ENCODE peak calls at places on chromosome 11, in six cellular contexts. A is mesendoderm, V is H1, G is IMR-90, T is mesenchymal stem cell, Y is neuronal stem cell. R is an unnamed sample. For H3K27me3, the result is how much of the 10 kb centered on the place peaks cover.

GRCh38 chr11:43359432-43359818 is 705 bp downstream of the TTC17 start:
- DNase-seq in A (peak), V (no peak), G (peak), T (peak), Y (peak), R (peak)

GRCh38 chr11:10899542-10899830 is 41.6 kb upstream of the ZBED5 start:
- DNase-seq in A (no peak), V (no peak), G (no peak), T (no peak), Y (no peak), R (no peak)

GRCh38 chr11:10029386-10030121 is 264.5 kb downstream of the SBF2 start:
- DNase-seq in A (no peak), V (no peak), G (no peak), T (no peak), Y (no peak), R (no peak)

GRCh38 chr11:126843096-126843495 is 157.5 kb downstream of the KIRREL3 start:
- DNase-seq in A (no peak), V (no peak), G (no peak), T (no peak), Y (no peak), R (no peak)

GRCh38 chr11:112294688-112295340 is 34.2 kb upstream of the PLET1 start:
- DNase-seq in A (no peak), V (no peak), G (no peak), T (peak), Y (no peak), R (no peak)

GRCh38 chr11:116990061-116990473 is 108.2 kb downstream of the SIK3 start:
- DNase-seq in A (no peak), V (no peak), G (peak), T (peak), Y (no peak), R (no peak)

GRCh38 chr11:100353083-100353482 is 334.0 kb upstream of the ARHGAP42 start:
- DNase-seq in A (no peak), V (no peak), G (no peak), T (no peak), Y (no peak), R (no peak)

GRCh38 chr11:6596237-6596877 is 7.1 kb downstream of the RRP8 start:
- DNase-seq in A (no peak), V (no peak), G (no peak), T (no peak), Y (no peak), R (no peak)

GRCh38 chr11:123580557-123581275 is 73.7 kb downstream of the SCN3B start:
- DNase-seq in A (peak), V (peak), G (peak), T (peak), Y (peak), R (peak)

GRCh38 chr11:34194576-34195335 is 89.3 kb downstream of the NAT10 start:
- DNase-seq in A (peak), V (no peak), G (peak), T (no peak), Y (no peak), R (peak)

GRCh38 chr11:17591293-17591692 is 44.2 kb downstream of the OTOG start:
- DNase-seq in A (no peak), V (no peak), G (no peak), T (no peak), Y (no peak), R (peak)

GRCh38 chr11:61972112-61972795 is 4.8 kb upstream of the FTH1 start:
- DNase-seq in A (no peak), V (no peak), G (no peak), T (no peak), Y (no peak), R (no peak)

GRCh38 chr11:77131560-77131959 is 3.5 kb downstream of the MYO7A start:
- DNase-seq in A (no peak), V (no peak), G (no peak), T (no peak), Y (no peak), R (no peak)

GRCh38 chr11:63564056-63564784 is 1.0 kb upstream of the PLAAT2 start:
- DNase-seq in A (no peak), V (no peak), G (no peak), T (no peak), Y (no peak), R (peak)

GRCh38 chr11:117073539-117073938 is 24.7 kb downstream of the SIK3 start:
- DNase-seq in A (no peak), V (no peak), G (no peak), T (no peak), Y (no peak), R (no peak)

GRCh38 chr11:59756845-59757244 is 1.7 kb downstream of the STX3 start:
- DNase-seq in A (peak), V (no peak), G (peak), T (peak), Y (no peak), R (peak)

GRCh38 chr11:76265771-76266241 is 59.5 kb upstream of the WNT11 start:
- DNase-seq in A (no peak), V (no peak), G (no peak), T (no peak), Y (no peak), R (no peak)

GRCh38 chr11:2186669-2187266 is 15.2 kb upstream of the TH start:
- DNase-seq in A (peak), V (no peak), G (no peak), T (peak), Y (peak), R (peak)

GRCh38 chr11:43577566-43578264 is 102.8 kb upstream of the HSD17B12 start:
- DNase-seq in A (no peak), V (no peak), G (no peak), T (no peak), Y (no peak), R (no peak)

GRCh38 chr11:8086001-8086479 is 5.0 kb downstream of the TUB start:
- DNase-seq in A (no peak), V (no peak), G (peak), T (no peak), Y (no peak), R (no peak)

GRCh38 chr11:4156571-4156970 is 62.0 kb downstream of the RRM1 start:
- DNase-seq in A (no peak), V (no peak), G (no peak), T (no peak), Y (no peak), R (no peak)

GRCh38 chr11:33266418-33267215 is 9.4 kb downstream of the HIPK3 start:
- DNase-seq in A (peak), V (no peak), G (peak), T (peak), Y (no peak), R (no peak)

GRCh38 chr11:70763606-70764005 is 365.3 kb downstream of the CTTN start:
- DNase-seq in A (no peak), V (no peak), G (peak), T (no peak), Y (no peak), R (no peak)

GRCh38 chr11:117629891-117630538 is 167.0 kb downstream of the DSCAML1 start:
- DNase-seq in A (no peak), V (no peak), G (no peak), T (no peak), Y (no peak), R (no peak)

GRCh38 chr11:63845305-63845704 is 6.4 kb downstream of the MARK2 start:
- DNase-seq in A (peak), V (no peak), G (peak), T (peak), Y (no peak), R (no peak)

GRCh38 chr11:46122955-46123354 is 1.7 kb upstream of the PHF21A start:
- DNase-seq in A (no peak), V (no peak), G (peak), T (peak), Y (no peak), R (no peak)

GRCh38 chr11:103892603-103893002 is 143.8 kb upstream of the DDI1 start:
- DNase-seq in A (peak), V (no peak), G (peak), T (peak), Y (no peak), R (no peak)

GRCh38 chr11:27754035-27755017 is 54.1 kb upstream of the BDNF start:
- DNase-seq in A (peak), V (no peak), G (peak), T (peak), Y (no peak), R (no peak)

GRCh38 chr11:42777776-42778175 is 534.0 kb upstream of the API5 start:
- DNase-seq in A (no peak), V (no peak), G (no peak), T (no peak), Y (no peak), R (no peak)

GRCh38 chr11:125990244-125990643 is 44.4 kb downstream of the VSIG10L2 start:
- DNase-seq in A (no peak), V (no peak), G (peak), T (peak), Y (no peak), R (no peak)

GRCh38 chr11:124717421-124717785 is 22.3 kb upstream of the NRGN start:
- DNase-seq in A (no peak), V (no peak), G (peak), T (peak), Y (no peak), R (no peak)

GRCh38 chr11:124722176-124722575 is 17.6 kb upstream of the NRGN start:
- DNase-seq in A (no peak), V (no peak), G (no peak), T (no peak), Y (no peak), R (no peak)

GRCh38 chr11:124718801-124719200 is 20.9 kb upstream of the NRGN start:
- DNase-seq in A (no peak), V (no peak), G (no peak), T (no peak), Y (no peak), R (no peak)

GRCh38 chr11:124717786-124718634 is 21.7 kb upstream of the NRGN start:
- DNase-seq in A (peak), V (no peak), G (peak), T (peak), Y (peak), R (peak)

DNA sequence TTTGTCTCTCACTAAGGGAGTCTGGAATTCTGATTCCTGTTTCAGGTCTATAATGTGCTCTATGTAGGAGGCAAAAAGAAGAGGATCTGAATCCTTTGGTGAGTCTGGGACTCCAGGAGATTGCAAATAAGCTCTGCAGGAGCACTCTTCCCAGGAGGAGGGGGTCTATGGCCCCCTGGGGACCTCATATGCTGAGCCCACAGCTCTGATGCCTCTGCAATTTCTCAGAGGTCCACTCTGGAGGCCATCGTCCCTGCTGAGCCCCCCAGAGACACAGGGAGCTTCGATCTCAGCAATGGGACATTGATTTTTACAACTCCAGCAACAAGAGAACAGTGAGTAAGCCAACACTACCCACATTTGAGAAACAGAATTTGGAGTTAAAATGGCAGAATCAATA is 20.2 kb upstream of the NRGN start:
- DNase-seq in A (no peak), V (no peak), G (no peak), T (no peak), Y (no peak), R (no peak)
- H3K27me3 ChIP-seq in A (half or more), V (under half), G (under half), T (half or more), Y (under half), R (half or more)

GRCh38 chr11:118961189-118961588 is 5.1 kb downstream of the UPK2 start:
- DNase-seq in A (no peak), V (no peak), G (no peak), T (no peak), Y (no peak), R (no peak)
- H2BK15ac ChIP-seq in A (no peak), V (no peak), G (no peak), T (no peak), Y (no peak), R (no peak)

GRCh38 chr11:66062408-66062807 is 7.7 kb upstream of the PACS1 start:
- DNase-seq in A (no peak), V (no peak), G (no peak), T (no peak), Y (no peak), R (no peak)
- H3K27me3 ChIP-seq in A (under half), V (under half), G (under half), T (under half), Y (under half), R (under half)

GRCh38 chr11:72083414-72083813 is 2.8 kb downstream of the LRRC51 start:
- DNase-seq in A (no peak), V (no peak), G (no peak), T (no peak), Y (no peak), R (no peak)

GRCh38 chr11:72081856-72082255 is 1.2 kb downstream of the LRRC51 start:
- DNase-seq in A (no peak), V (no peak), G (no peak), T (no peak), Y (no peak), R (no peak)

GRCh38 chr11:72080326-72081183 is at the start of the genes LRRC51 and NUMA1:
- DNase-seq in A (peak), V (peak), G (peak), T (peak), Y (peak), R (peak)

GRCh38 chr11:72079776-72080325 is 491 bp downstream of the NUMA1 start:
- DNase-seq in A (no peak), V (no peak), G (no peak), T (no peak), Y (no peak), R (no peak)

GRCh38 chr11:72081184-72081644 is 564 bp downstream of the LRRC51 start:
- DNase-seq in A (no peak), V (no peak), G (no peak), T (no peak), Y (no peak), R (no peak)
- H2BK15ac ChIP-seq in A (no peak), V (no peak), G (peak), T (no peak), Y (peak), R (no peak)

DNA sequence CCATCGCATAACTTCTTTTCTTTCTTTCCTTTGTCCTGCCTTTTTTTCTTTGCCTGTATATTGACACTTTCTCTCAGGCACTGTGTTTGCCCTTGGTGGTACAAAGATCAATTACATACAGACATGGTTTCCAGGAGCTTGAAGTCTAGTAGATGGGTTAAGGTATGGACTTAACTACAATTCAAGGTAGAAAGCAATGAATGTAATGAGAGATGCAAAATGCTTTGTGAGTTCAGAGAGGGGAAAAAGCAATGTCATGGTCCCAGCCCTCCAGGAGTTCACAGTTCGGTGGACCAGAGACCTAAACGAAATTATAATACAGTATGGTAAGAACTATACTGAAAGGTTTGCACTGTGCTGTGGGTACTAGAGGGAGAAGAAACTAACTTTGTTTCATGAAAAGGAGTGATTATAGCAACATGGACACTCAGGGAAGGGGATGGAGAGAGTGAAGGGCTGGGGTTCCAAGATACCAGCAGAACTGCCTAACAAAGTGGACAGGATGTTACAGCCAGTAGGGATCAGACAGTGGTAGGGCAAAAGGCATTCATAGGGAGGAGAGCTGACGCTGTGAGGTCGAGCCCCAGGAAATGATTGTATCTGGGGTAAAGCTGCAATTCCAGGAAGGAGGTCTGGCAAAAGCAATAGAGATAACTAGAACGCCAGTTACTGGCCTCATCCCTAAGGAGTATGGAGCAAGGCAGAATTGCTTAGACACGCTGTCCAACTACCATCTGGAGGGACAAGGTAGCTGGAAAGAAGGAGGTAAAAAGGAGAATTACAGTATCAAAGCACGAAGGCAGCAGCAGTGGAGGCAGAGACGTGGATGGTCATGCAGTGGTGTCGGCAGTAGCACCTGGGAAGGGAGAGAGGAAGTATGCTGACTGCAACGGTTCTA is 158.3 kb upstream of the MTMR2 start:
- DNase-seq in A (peak), V (no peak), G (no peak), T (peak), Y (no peak), R (no peak)
- H3K27me3 ChIP-seq in A (under half), V (under half), G (under half), T (under half), Y (under half), R (under half)

GRCh38 chr11:908273-908672 is 2.3 kb downstream of the CHID1 start:
- DNase-seq in A (no peak), V (no peak), G (no peak), T (no peak), Y (no peak), R (no peak)

GRCh38 chr11:909406-909805 is 1.2 kb downstream of the CHID1 start:
- DNase-seq in A (no peak), V (no peak), G (no peak), T (no peak), Y (no peak), R (no peak)

GRCh38 chr11:910044-910588 is 494 bp downstream of the CHID1 start:
- DNase-seq in A (no peak), V (no peak), G (no peak), T (no peak), Y (no peak), R (no peak)

GRCh38 chr11:905952-906351 is 4.7 kb downstream of the CHID1 start:
- DNase-seq in A (no peak), V (no peak), G (no peak), T (no peak), Y (no peak), R (no peak)

DNA sequence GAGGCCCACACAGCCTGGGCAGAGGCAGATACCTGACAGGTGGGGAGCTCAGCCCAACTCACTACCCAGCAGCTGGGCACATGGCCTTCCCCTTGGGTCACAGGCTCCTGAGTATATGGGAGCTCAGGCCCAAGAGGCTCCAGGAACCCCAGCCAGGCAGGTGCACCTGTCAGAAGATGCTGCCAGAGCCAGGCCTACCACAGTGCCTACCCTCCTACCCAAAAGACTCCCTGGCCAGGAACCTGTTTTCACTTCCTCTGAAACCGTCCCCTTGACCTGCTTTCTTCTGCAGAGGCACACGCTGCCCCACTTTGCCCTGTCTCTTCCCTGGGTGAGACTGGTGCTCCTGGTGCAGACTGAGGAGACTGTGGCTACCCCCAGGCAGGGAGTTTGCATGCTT is 2.9 kb downstream of the CHID1 start:
- DNase-seq in A (no peak), V (no peak), G (no peak), T (no peak), Y (no peak), R (no peak)
- H2BK15ac ChIP-seq in A (no peak), V (no peak), G (no peak), T (no peak), Y (no peak), R (no peak)

GRCh38 chr11:69480547-69481392 is 693 bp upstream of the LINC01488 start:
- DNase-seq in A (no peak), V (no peak), G (peak), T (no peak), Y (no peak), R (no peak)
- H3K27me3 ChIP-seq in A (under half), V (under half), G (under half), T (under half), Y (under half), R (under half)

DNA sequence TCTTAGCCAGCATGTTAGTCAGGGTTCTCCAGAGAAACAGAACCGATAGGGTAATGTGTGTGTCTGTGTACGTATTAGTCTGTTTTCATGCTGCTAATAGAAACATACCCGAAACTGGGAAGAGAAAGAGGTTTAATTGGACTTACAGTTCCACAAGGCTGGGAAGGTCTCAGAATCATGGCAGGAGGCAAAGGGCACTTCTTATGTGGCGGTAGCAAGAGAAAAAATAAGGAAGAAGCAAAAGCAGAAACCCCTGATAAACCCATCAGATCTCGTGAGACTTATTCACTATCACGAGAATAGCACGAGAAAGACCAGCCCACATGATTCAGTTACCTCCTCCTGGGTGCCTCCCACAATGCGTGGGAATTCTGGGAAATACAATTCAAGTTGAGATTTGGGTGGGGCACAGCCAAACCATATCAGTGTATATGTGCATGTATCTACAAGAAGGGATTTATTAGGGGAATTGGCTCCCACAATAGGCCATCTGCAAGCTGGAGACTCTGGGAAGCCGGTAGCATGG is 173.7 kb upstream of the NECTIN1 start:
- DNase-seq in A (no peak), V (no peak), G (no peak), T (no peak), Y (no peak), R (no peak)
- H2BK15ac ChIP-seq in A (no peak), V (no peak), G (no peak), T (no peak), Y (no peak), R (no peak)

R was measured in H9.